ENCODE peak calls at places on chromosomes 1 and 21, in four cellular contexts. Z is RWPE2, O is trophoblast cell, S is pancreas. X is an unnamed sample.

GRCh38 chr1:92411511-92411910 is 75.2 kb downstream of the GFI1 start:
- DNase-seq in O (no peak), Z (no peak), S (no peak), X (no peak)

GRCh38 chr1:76793594-76793993 is 73.7 kb upstream of the ST6GALNAC5 start:
- DNase-seq in S (no peak), O (no peak), Z (no peak), X (no peak)

GRCh38 chr1:151710187-151710586 is 6.4 kb downstream of the CELF3 start:
- DNase-seq in S (no peak), O (no peak), Z (no peak), X (no peak)

GRCh38 chr1:18557621-18558465 is 72.8 kb upstream of the PAX7 start:
- DNase-seq in O (no peak), S (peak; percentile 52), Z (no peak), X (no peak)

GRCh38 chr1:38953433-38953860 is 11.8 kb upstream of the RHBDL2 start:
- DNase-seq in S (no peak), Z (no peak), O (no peak), X (no peak)

GRCh38 chr1:68198752-68199151 is 33.6 kb downstream of the WLS start:
- DNase-seq in Z (no peak), O (no peak), S (no peak), X (no peak)

GRCh38 chr1:108524676-108525075 is 35.2 kb upstream of the EEIG2 start:
- DNase-seq in O (no peak), S (no peak), Z (no peak), X (no peak)

GRCh38 chr1:45994423-45994822 is 138.0 kb downstream of the PIK3R3 start:
- DNase-seq in S (no peak), O (no peak), Z (no peak), X (no peak)

GRCh38 chr21:32184059-32184458 is 94.8 kb downstream of the MIS18A start:
- DNase-seq in Z (no peak), O (no peak), S (no peak), X (no peak)

GRCh38 chr1:101200513-101200912 is 36.3 kb upstream of the S1PR1 start:
- DNase-seq in O (no peak), Z (peak; percentile 80), S (no peak), X (peak; percentile 60)

GRCh38 chr1:243883551-243883950 is 33.5 kb upstream of the AKT3 start:
- DNase-seq in Z (no peak), O (no peak), S (no peak), X (no peak)

GRCh38 chr1:203046984-203047630 is 20.8 kb downstream of the PPFIA4 start:
- DNase-seq in S (no peak), O (peak; percentile 41), Z (no peak), X (no peak)

GRCh38 chr21:38987551-38988210 is 182.0 kb downstream of the ETS2 start:
- DNase-seq in O (no peak), Z (no peak), S (no peak), X (no peak)

GRCh38 chr1:28256197-28256827 is 3.0 kb upstream of the SESN2 start:
- DNase-seq in O (no peak), Z (no peak), S (no peak), X (no peak)

GRCh38 chr1:1489231-1489630 is 17.7 kb downstream of the ATAD3B start:
- DNase-seq in S (no peak), Z (no peak), O (no peak), X (no peak)

GRCh38 chr1:12181568-12181967 is 14.8 kb downstream of the TNFRSF1B start:
- DNase-seq in S (no peak), O (no peak), Z (no peak), X (no peak)

GRCh38 chr1:118335372-118335771 is 150.3 kb upstream of the SPAG17 start:
- DNase-seq in Z (no peak), O (no peak), S (no peak), X (peak; percentile 69)

GRCh38 chr1:208497866-208498541 is 253.8 kb upstream of the PLXNA2 start:
- DNase-seq in Z (no peak), S (no peak), O (no peak), X (no peak)

GRCh38 chr1:89821322-89822108 is 683 bp downstream of the LRRC8D start:
- DNase-seq in O (peak; percentile 32), S (peak; percentile 60), Z (no peak), X (no peak)

GRCh38 chr1:171251741-171252300 is 3.5 kb downstream of the FMO1 start:
- DNase-seq in Z (no peak), S (no peak), O (no peak), X (no peak)

GRCh38 chr21:33510826-33511225 is 19.3 kb upstream of the DNAJC28 start:
- DNase-seq in S (no peak), O (no peak), Z (no peak), X (no peak)

GRCh38 chr1:27292111-27292510 is 29.9 kb upstream of the TMEM222 start:
- DNase-seq in Z (no peak), S (no peak), O (no peak), X (no peak)

GRCh38 chr1:218394989-218395388 is 49.9 kb downstream of the TGFB2 start:
- DNase-seq in Z (no peak), S (no peak), O (no peak), X (no peak)

GRCh38 chr1:218392717-218393116 is 47.6 kb downstream of the TGFB2 start:
- DNase-seq in O (no peak), S (no peak), Z (no peak), X (no peak)

GRCh38 chr1:218395916-218396315 is 50.8 kb downstream of the TGFB2 start:
- DNase-seq in Z (no peak), S (no peak), O (no peak), X (no peak)

GRCh38 chr1:218394416-218394815 is 49.3 kb downstream of the TGFB2 start:
- DNase-seq in Z (no peak), O (no peak), S (no peak), X (no peak)

GRCh38 chr1:218390625-218391024 is 45.5 kb downstream of the TGFB2 start:
- DNase-seq in O (peak; percentile 27), Z (no peak), S (no peak), X (no peak)
- H3K4me1 ChIP-seq in O (no peaks in the 10 kb centered on the region), Z (peaks cover 8% of the 10 kb centered on the region), S (no peaks in the 10 kb centered on the region), X (peaks cover 8% of the 10 kb centered on the region)

DNA sequence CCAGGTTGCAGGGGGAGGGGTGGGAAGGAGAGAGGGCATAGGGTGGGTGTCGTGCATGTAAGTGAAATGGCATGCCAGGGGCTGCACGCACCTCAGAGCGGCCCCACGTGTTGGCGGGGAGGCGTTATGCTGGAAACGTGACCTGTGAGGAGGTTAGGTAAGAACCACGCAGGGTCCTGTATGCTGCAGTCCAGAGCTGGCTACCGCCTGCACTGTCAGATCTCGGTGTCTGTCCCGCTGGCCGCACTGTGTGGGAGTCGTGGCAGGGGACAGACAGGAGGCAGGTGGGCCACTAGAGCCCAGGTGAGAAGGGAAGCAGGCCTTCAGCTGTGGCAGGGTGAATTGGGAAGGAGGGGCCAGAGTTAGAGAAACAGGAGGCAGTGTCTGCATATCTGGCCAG is 79.7 kb downstream of the GALNT2 start:
- DNase-seq in Z (no peak), S (no peak), O (no peak), X (no peak)
- H3K4me1 ChIP-seq in Z (no peaks in the 10 kb centered on the region), S (peaks cover 71% of the 10 kb centered on the region), O (peaks cover 13% of the 10 kb centered on the region), X (no peaks in the 10 kb centered on the region)

GRCh38 chr1:36643391-36644270 is 160.9 kb upstream of the CSF3R start:
- DNase-seq in S (no peak), O (no peak), Z (no peak), X (no peak)

GRCh38 chr1:36644556-36644955 is 161.8 kb upstream of the CSF3R start:
- DNase-seq in S (no peak), Z (no peak), O (peak; percentile 95), X (no peak)

GRCh38 chr1:36641776-36642175 is 159.1 kb upstream of the CSF3R start:
- DNase-seq in S (no peak), Z (no peak), O (no peak), X (no peak)

GRCh38 chr1:36650200-36651065 is 167.7 kb upstream of the CSF3R start:
- DNase-seq in Z (no peak), O (peak; percentile 84), S (peak; percentile 73), X (peak; percentile 4)

DNA sequence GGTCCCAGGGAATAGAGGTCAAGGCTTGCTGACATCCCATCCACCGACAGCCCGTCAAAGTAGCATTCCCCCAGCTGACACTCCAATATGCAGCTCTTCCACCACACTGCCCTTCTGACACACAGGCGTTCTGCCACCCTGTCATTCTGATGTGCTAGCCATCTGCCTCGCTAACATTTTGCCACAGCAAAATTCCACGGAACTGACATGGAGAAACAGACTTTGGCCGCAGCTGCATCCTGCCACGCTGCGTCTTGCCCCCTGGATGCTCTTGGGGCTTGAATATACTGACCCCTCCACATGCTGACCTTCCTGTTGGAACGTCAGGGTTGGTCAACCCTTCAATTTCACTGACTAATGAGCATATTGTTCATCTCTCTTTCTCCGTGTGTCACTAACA is 163.2 kb upstream of the CSF3R start:
- DNase-seq in O (no peak), S (no peak), Z (no peak), X (no peak)
- H3K4me1 ChIP-seq in O (no peaks in the 10 kb centered on the region), S (no peaks in the 10 kb centered on the region), Z (no peaks in the 10 kb centered on the region), X (no peaks in the 10 kb centered on the region)

GRCh38 chr1:26277261-26277661 is 2.6 kb upstream of the SH3BGRL3 start:
- DNase-seq in Z (no peak), S (no peak), O (no peak), X (no peak)

GRCh38 chr1:26278835-26279597 is 870 bp upstream of the SH3BGRL3 start:
- DNase-seq in O (no peak), Z (no peak), S (no peak), X (no peak)

GRCh38 chr1:26276432-26276838 is 3.5 kb upstream of the SH3BGRL3 start:
- DNase-seq in Z (no peak), S (no peak), O (no peak), X (no peak)

GRCh38 chr1:26278303-26278702 is 1.6 kb upstream of the SH3BGRL3 start:
- DNase-seq in S (no peak), O (no peak), Z (peak; percentile 85), X (peak; percentile 59)

GRCh38 chr1:26277719-26278118 is 2.2 kb upstream of the SH3BGRL3 start:
- DNase-seq in O (no peak), Z (no peak), S (no peak), X (no peak)
- H3K4me1 ChIP-seq in O (peaks cover 35% of the 10 kb centered on the region), Z (peaks cover 54% of the 10 kb centered on the region), S (peaks cover 53% of the 10 kb centered on the region), X (peaks cover 67% of the 10 kb centered on the region)

DNA sequence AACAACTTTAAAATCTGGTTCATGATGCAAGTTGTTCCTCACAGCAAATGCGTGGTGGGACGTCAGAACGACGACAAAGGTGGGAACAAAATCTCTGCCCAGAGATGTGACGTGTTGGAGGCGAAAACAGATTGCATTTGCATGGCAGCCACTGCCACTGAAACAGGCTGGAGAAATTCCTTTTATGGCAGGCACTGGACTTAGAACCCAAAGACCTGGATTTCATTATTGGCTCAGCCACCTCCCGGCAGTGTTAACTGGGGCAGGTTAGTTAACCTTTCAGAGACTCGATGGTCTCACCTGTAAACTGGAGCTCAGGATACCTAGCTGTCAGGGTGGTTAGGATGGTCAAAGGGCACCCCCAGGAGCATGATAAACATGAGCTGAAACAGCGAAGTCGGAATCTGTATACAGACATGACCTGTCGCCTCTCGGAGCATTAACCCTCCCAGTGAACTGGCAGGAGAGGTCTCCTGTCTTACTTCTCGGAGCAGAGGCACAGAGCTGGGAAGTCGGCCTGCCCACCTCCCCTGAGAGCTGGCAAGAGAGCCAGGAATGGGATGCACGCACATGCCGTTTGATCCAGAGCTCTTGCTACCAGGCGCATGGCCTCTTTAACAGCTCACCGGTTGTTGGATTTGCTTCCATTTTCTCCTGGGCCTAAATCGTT is 59.2 kb upstream of the TARBP1 start:
- DNase-seq in O (no peak), Z (no peak), S (no peak), X (no peak)
- H3K4me1 ChIP-seq in O (peaks cover 35% of the 10 kb centered on the region), Z (peaks cover 35% of the 10 kb centered on the region), S (peaks cover 52% of the 10 kb centered on the region), X (peaks cover 78% of the 10 kb centered on the region)

X was measured in keratinocyte.